ENCODE peak calls at places on chromosomes 6 and 20, in four cellular contexts. O is tibial artery, H is GM12865, P is ovary. F is an unnamed sample.

GRCh38 chr6:30447237-30447636 is 42.1 kb upstream of the HLA-E start:
- DNase-seq in O (no peak), H (no peak), P (no peak), F (no peak)

GRCh38 chr6:106551155-106551554 is 78.1 kb downstream of the RTN4IP1 start:
- DNase-seq in O (no peak), H (no peak), P (no peak), F (no peak)

GRCh38 chr20:19944772-19945459 is 72.2 kb upstream of the NAA20 start:
- DNase-seq in O (no peak), H (peak), P (no peak), F (no peak)

GRCh38 chr6:168022488-168023321 is 25.2 kb downstream of the KIF25 start:
- DNase-seq in O (no peak), H (no peak), P (no peak), F (no peak)

GRCh38 chr6:137520520-137520919 is 26.3 kb upstream of the OLIG3 start:
- DNase-seq in O (no peak), H (no peak), P (no peak), F (no peak)

GRCh38 chr6:30323806-30324205 is 2.9 kb upstream of the TRIM39 start:
- DNase-seq in O (no peak), H (no peak), P (no peak), F (no peak)

GRCh38 chr20:4573564-4574355 is 147.9 kb upstream of the PRND start:
- DNase-seq in O (no peak), H (no peak), P (no peak), F (peak)

GRCh38 chr6:130307752-130308361 is 58.0 kb upstream of the TMEM200A start:
- DNase-seq in O (no peak), H (no peak), P (no peak), F (peak)

GRCh38 chr6:36679043-36679821 is 718 bp downstream of the CDKN1A start:
- DNase-seq in O (peak), H (peak), P (peak), F (no peak)

GRCh38 chr6:20833881-20834515 is 299.7 kb downstream of the CDKAL1 start:
- DNase-seq in O (no peak), H (no peak), P (no peak), F (no peak)

GRCh38 chr6:54291738-54292137 is 16.5 kb upstream of the TINAG start:
- DNase-seq in O (no peak), H (peak), P (no peak), F (no peak)

GRCh38 chr20:46883847-46884246 is 10.8 kb upstream of the EYA2 start:
- DNase-seq in O (no peak), H (no peak), P (no peak), F (no peak)

GRCh38 chr6:125236536-125237327 is 65.0 kb downstream of the HDDC2 start:
- DNase-seq in O (no peak), H (no peak), P (no peak), F (no peak)

GRCh38 chr6:71533939-71534379 is 245.3 kb downstream of the OGFRL1 start:
- DNase-seq in O (no peak), H (peak), P (no peak), F (no peak)

GRCh38 chr20:58407201-58407873 is 18.3 kb downstream of the VAPB start:
- DNase-seq in O (no peak), H (no peak), P (no peak), F (no peak)

GRCh38 chr6:33320315-33321181 is 3.0 kb upstream of the ZBTB22 start:
- DNase-seq in O (peak), H (no peak), P (peak), F (peak)

GRCh38 chr6:4280721-4281120 is 145.3 kb upstream of the ECI2 start:
- DNase-seq in O (no peak), H (no peak), P (no peak), F (peak)

GRCh38 chr6:164826831-164827468 is 482.5 kb downstream of the C6orf118 start:
- DNase-seq in O (no peak), H (no peak), P (no peak), F (no peak)

GRCh38 chr6:142444800-142445405 is 143.1 kb downstream of the ADGRG6 start:
- DNase-seq in O (no peak), H (no peak), P (no peak), F (no peak)

GRCh38 chr6:157514659-157515496 is 133.9 kb downstream of the ZDHHC14 start:
- DNase-seq in O (peak), H (peak), P (no peak), F (no peak)

GRCh38 chr6:155498370-155498769 is 42.7 kb upstream of the NOX3 start:
- DNase-seq in O (no peak), H (no peak), P (no peak), F (no peak)
- TF ChIP-seq CTCF in O (no peak), H (no peak), P (no peak), F (no peak)

GRCh38 chr6:147789430-147789947 is 281.0 kb downstream of the SAMD5 start:
- DNase-seq in O (no peak), H (no peak), P (no peak), F (no peak)

GRCh38 chr6:147784371-147784770 is 275.9 kb downstream of the SAMD5 start:
- DNase-seq in O (no peak), H (no peak), P (no peak), F (no peak)

GRCh38 chr6:147782302-147782701 is 273.8 kb downstream of the SAMD5 start:
- DNase-seq in O (no peak), H (no peak), P (no peak), F (peak)

GRCh38 chr6:147787407-147787806 is 278.9 kb downstream of the SAMD5 start:
- DNase-seq in O (no peak), H (no peak), P (no peak), F (no peak)
- H3K4me3 ChIP-seq in O (no peak), H (no peak), P (no peak), F (no peak)

DNA sequence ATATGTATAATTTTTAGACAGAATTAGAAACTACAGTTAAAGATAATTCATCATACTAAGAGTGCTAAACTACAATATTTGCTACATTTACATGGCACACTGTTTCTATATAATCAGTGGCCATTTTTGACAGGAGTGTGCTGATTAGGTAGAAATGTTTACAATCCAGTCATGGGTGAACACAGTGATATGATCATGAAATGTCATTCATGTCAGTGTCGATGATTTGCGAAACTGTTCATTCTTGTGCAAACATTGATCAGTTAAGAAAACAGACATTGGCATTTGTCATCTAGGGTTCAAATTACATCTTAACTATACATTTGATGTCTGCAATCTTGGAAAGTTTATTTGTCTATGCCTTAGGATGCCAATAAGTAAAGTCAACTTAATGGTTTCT is 474.9 kb downstream of the DOK5 start:
- DNase-seq in O (no peak), H (no peak), P (no peak), F (no peak)
- TF ChIP-seq CTCF in O (no peak), H (no peak), P (no peak), F (no peak)

DNA sequence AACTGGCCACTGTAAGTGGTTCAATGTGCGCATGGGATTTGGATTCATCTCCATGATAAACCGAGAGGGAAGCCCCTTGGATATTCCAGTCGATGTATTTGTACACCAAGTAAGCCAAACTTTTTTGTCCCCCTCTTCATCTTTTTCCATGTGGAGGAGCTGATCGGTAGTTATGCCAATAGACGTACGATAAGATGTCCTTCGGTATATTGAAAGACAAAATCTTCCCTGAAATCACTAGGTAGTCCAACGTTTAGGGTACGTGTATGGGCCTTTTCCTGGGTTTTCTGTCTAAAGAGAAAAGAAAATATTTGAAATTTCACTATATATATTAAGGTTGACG is 1.2 kb downstream of the LIN28B start:
- DNase-seq in O (no peak), H (no peak), P (no peak), F (no peak)
- H3K4me3 ChIP-seq in O (no peak), H (no peak), P (no peak), F (no peak)

GRCh38 chr6:25315194-25315593 is 36.0 kb downstream of the CARMIL1 start:
- DNase-seq in O (no peak), H (no peak), P (no peak), F (no peak)

GRCh38 chr6:25312034-25312620 is 33.0 kb downstream of the CARMIL1 start:
- DNase-seq in O (no peak), H (no peak), P (no peak), F (no peak)

GRCh38 chr6:25311251-25311910 is 32.2 kb downstream of the CARMIL1 start:
- DNase-seq in O (no peak), H (no peak), P (no peak), F (no peak)

GRCh38 chr6:25314776-25315175 is 35.6 kb downstream of the CARMIL1 start:
- DNase-seq in O (no peak), H (no peak), P (no peak), F (no peak)

GRCh38 chr6:25312703-25313102 is 33.5 kb downstream of the CARMIL1 start:
- DNase-seq in O (no peak), H (no peak), P (no peak), F (no peak)
- TF ChIP-seq CTCF in O (no peak), H (no peak), P (no peak), F (no peak)

GRCh38 chr6:104943781-104944180 is 13.1 kb upstream of the LIN28B start:
- DNase-seq in O (no peak), H (no peak), P (no peak), F (no peak)

GRCh38 chr6:104936766-104937535 is 20.0 kb upstream of the LIN28B start:
- DNase-seq in O (no peak), H (no peak), P (no peak), F (no peak)

GRCh38 chr6:104940238-104940880 is 16.5 kb upstream of the LIN28B start:
- DNase-seq in O (no peak), H (no peak), P (no peak), F (no peak)

GRCh38 chr6:104940881-104941693 is 15.8 kb upstream of the LIN28B start:
- DNase-seq in O (no peak), H (peak), P (peak), F (no peak)

GRCh38 chr6:104941694-104942177 is 15.2 kb upstream of the LIN28B start:
- DNase-seq in O (no peak), H (no peak), P (no peak), F (no peak)
- H3K4me3 ChIP-seq in O (peak), H (no peak), P (no peak), F (peak)

DNA sequence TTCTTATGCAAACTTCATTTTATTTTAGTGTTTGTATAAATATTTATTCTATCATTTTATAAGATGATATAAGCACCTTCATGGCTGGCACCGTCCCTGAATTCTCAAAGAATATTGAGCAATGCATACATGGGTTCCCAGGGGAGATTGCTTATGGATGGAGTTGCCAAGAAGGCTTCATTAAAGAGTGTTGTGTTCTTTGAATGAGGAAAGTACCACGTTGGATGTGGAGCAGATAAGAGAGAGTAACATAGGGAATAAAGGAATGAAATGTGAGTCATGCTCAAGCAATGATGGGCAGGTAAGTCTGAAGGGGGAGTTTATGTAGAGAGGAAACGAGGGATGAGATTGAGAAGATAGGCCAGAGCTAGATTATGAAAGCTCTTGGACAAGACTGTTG is 10.3 kb downstream of the DSE start:
- DNase-seq in O (no peak), H (no peak), P (no peak), F (no peak)
- TF ChIP-seq CTCF in O (no peak), H (no peak), P (no peak), F (no peak)

GRCh38 chr6:110298916-110299315 is 59.2 kb downstream of the METTL24 start:
- DNase-seq in O (no peak), H (no peak), P (no peak), F (no peak)

GRCh38 chr6:110296151-110297028 is 61.8 kb downstream of the METTL24 start:
- DNase-seq in O (no peak), H (no peak), P (no peak), F (no peak)

GRCh38 chr6:110295451-110296145 is 62.6 kb downstream of the METTL24 start:
- DNase-seq in O (no peak), H (no peak), P (no peak), F (no peak)
- H3K4me3 ChIP-seq in O (no peak), H (no peak), P (no peak), F (no peak)

GRCh38 chr6:27650620-27651370 is 177.9 kb upstream of the ZNF184 start:
- DNase-seq in O (no peak), H (peak), P (no peak), F (no peak)
- TF ChIP-seq CTCF in O (no peak), H (peak), P (no peak), F (no peak)